ENCODE peak calls at places on chromosome 2, in ten cellular contexts. L is fibroblast of mammary gland; J is lower leg skin; Q is keratinocyte; X is Peyer's patch; E is kidney epithelial cell; T is GM12864; C is CD4-positive, alpha-beta T cell; U is fibroblast of the aortic adventitia; H is IMR-90. M is an unnamed sample.

GRCh38 chr2:117856415-117857210 is 42.1 kb downstream of the DDX18 start:
- DNase-seq in Q (peak; percentile 77), T (no peak), U (peak; percentile 95), J (no peak), H (peak; percentile 96), L (peak; percentile 93), C (no peak), X (no peak), E (peak; percentile 90), M (peak; percentile 96)

GRCh38 chr2:67451086-67451832 is 54.1 kb downstream of the ETAA1 start:
- DNase-seq in T (no peak), L (peak; percentile 98), U (peak; percentile 73), J (peak; percentile 38), X (no peak), C (no peak), E (no peak), H (peak; percentile 85), Q (peak; percentile 99), M (peak; percentile 85)

GRCh38 chr2:63488118-63488713 is 100.1 kb downstream of the WDPCP start:
- DNase-seq in H (peak; percentile 46), C (no peak), J (peak; percentile 16), T (no peak), U (peak; percentile 64), X (no peak), E (no peak), L (peak; percentile 47), Q (no peak), M (peak; percentile 30)

GRCh38 chr2:42792583-42793313 is at the start of gene HAAO:
- DNase-seq in E (no peak), X (peak; percentile 50), C (no peak), L (no peak), U (no peak), Q (no peak), T (no peak), H (no peak), J (no peak), M (no peak)

GRCh38 chr2:170006592-170007327 is 171.2 kb upstream of the MYO3B start:
- DNase-seq in E (no peak), L (no peak), T (no peak), X (no peak), C (no peak), J (no peak), Q (no peak), U (peak; percentile 31), H (peak; percentile 13), M (no peak)

GRCh38 chr2:207768168-207768890 is 1.4 kb downstream of the FZD5 start:
- DNase-seq in U (peak; percentile 39), X (peak; percentile 38), H (no peak), T (no peak), L (peak; percentile 39), E (no peak), Q (no peak), J (no peak), C (no peak), M (no peak)

GRCh38 chr2:209726311-209726710 is 45.3 kb upstream of the UNC80 start:
- DNase-seq in T (no peak), U (no peak), L (no peak), J (no peak), Q (peak; percentile 54), C (no peak), H (no peak), X (no peak), E (no peak), M (no peak)

GRCh38 chr2:73970850-73971471 is 13.7 kb upstream of the TET3 start:
- DNase-seq in C (peak; percentile 47), J (peak; percentile 71), E (no peak), U (peak; percentile 38), X (peak; percentile 77), T (peak; percentile 63), H (no peak), Q (no peak), L (peak; percentile 44), M (no peak)

DNA sequence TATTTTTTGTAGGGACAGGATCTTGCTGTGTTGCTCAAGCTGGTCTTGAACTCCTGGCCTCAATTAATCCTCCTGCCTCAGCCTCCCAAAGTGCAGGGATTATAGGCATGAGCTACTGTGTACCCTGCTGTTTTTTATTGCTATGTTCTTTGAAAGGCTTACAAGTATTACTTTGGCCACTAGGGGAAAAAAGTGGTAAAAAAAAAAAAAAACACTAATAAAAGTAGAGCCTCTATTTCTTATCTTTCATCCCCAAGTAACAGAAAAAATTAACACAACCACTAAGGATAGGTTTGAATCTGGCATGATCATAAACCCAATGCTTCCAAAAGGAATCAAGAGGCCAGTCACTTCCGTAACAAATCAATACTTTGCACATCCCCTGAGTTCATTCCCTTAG is 11.6 kb downstream of the NOL10 start:
- DNase-seq in L (no peak), C (no peak), J (no peak), E (no peak), U (no peak), T (no peak), Q (no peak), X (no peak), H (no peak), M (no peak)
- TF ChIP-seq CTCF in L (peak; percentile 19), C (peak; percentile 28), J (no peak), E (peak; percentile 26), U (no peak), T (peak; percentile 30), Q (no peak), X (peak; percentile 2), H (peak; percentile 13), M (peak; percentile 75)

DNA sequence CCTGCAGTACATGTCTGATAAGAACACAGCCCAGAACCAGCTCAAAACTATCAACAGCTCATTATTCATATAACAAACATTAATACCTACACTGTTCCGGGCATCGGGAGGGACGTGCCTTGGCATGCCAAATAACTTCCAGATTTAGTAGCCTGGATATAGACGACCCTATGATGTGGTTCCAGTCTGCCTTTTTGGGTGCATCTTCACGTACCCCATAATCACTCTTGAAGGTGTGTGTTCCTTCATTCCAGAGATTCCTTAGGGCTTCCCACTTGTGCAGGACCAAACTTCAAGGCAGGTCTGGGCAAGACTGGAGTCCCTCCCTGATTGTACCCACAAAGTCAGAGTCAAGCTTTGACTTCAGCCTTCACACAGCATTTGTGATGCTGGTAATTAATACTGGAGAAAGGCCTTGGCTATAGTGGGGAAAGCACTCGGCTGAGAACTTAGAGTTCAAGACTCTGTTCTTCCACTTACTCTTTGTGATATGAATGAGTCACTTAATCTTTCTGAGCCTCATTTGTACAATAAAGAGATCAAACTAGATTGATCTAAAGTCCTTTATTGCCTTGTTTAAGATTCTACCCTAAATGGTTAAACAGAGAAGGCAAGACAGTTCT is 27.7 kb upstream of the SPATS2L start:
- DNase-seq in X (no peak), U (no peak), Q (peak; percentile 94), L (no peak), T (no peak), E (no peak), J (no peak), C (no peak), H (no peak), M (no peak)
- TF ChIP-seq CTCF in X (no peak), U (no peak), Q (no peak), L (no peak), T (no peak), E (no peak), J (no peak), C (no peak), H (no peak), M (no peak)

GRCh38 chr2:162328424-162329157 is 10.1 kb upstream of the IFIH1 start:
- DNase-seq in H (no peak), C (no peak), U (no peak), E (no peak), T (no peak), L (no peak), J (no peak), Q (no peak), X (no peak), M (no peak)

GRCh38 chr2:162324953-162325352 is 6.5 kb upstream of the IFIH1 start:
- DNase-seq in T (no peak), Q (no peak), L (no peak), J (no peak), X (no peak), H (no peak), C (no peak), U (no peak), E (no peak), M (no peak)

GRCh38 chr2:162330881-162331280 is 12.4 kb upstream of the IFIH1 start:
- DNase-seq in X (no peak), H (no peak), T (no peak), J (no peak), Q (no peak), U (no peak), C (no peak), E (no peak), L (no peak), M (no peak)

GRCh38 chr2:162327806-162328205 is 9.3 kb upstream of the IFIH1 start:
- DNase-seq in T (no peak), Q (no peak), X (no peak), U (no peak), J (no peak), C (no peak), H (no peak), E (no peak), L (no peak), M (no peak)

DNA sequence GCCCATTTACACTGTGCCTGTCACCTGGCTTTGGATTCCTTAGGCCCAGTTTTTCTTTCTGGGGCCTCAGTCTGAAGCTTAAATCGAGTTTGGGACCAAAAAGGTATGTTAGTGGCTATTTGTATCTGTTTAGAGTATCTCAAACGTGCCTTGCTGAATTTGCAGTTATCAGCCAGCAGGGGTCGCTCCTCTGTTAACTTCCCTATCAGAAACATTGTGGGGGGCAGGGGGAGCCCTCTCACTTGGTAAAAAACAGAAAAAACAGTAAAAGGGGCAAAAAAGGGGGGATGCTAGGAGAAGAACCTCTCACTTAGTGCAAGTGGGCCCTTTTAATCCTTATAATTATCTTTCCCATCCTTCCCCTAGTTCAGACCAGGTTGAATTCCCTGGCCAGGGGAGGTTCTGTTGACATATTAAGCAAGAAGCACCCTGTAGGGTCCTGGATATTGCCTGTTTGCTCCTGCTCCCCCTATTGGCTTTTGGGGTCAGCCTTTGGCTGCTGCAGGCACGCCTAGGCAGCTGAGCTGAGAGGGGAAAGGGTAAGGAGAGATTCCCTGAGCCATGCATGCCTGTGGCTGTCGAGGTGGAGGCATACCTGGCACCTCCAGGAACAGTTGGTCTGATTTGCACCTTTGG is 8.8 kb upstream of the IFIH1 start:
- DNase-seq in J (no peak), U (no peak), H (no peak), C (no peak), L (peak; percentile 21), X (no peak), E (no peak), Q (no peak), T (no peak), M (peak; percentile 8)
- TF ChIP-seq CTCF in J (no peak), U (peak; percentile 43), H (peak; percentile 49), C (peak; percentile 37), L (peak; percentile 59), X (peak; percentile 45), E (peak; percentile 51), Q (peak; percentile 63), T (peak; percentile 60), M (peak; percentile 84)

GRCh38 chr2:219296142-219296541 is 13.1 kb downstream of the PTPRN start:
- DNase-seq in L (no peak), Q (no peak), T (no peak), E (no peak), U (no peak), X (no peak), H (no peak), J (peak; percentile 12), C (no peak), M (no peak)

GRCh38 chr2:219296631-219297391 is 12.4 kb downstream of the PTPRN start:
- DNase-seq in T (no peak), J (peak; percentile 12), L (no peak), Q (no peak), E (no peak), U (no peak), H (no peak), X (no peak), C (no peak), M (no peak)

GRCh38 chr2:219299372-219299760 is 9.8 kb downstream of the PTPRN start:
- DNase-seq in L (no peak), U (no peak), X (no peak), C (no peak), T (no peak), H (no peak), Q (no peak), E (no peak), J (no peak), M (no peak)

GRCh38 chr2:219298759-219299371 is 10.3 kb downstream of the PTPRN start:
- DNase-seq in J (peak; percentile 83), H (peak; percentile 69), T (no peak), Q (peak; percentile 50), E (no peak), X (peak; percentile 87), U (peak; percentile 83), L (peak; percentile 67), C (peak; percentile 84), M (peak; percentile 59)

GRCh38 chr2:219297766-219298456 is 11.3 kb downstream of the PTPRN start:
- DNase-seq in C (no peak), T (no peak), H (no peak), U (no peak), J (peak; percentile 12), Q (no peak), X (no peak), L (no peak), E (no peak), M (no peak)
- TF ChIP-seq CTCF in C (no peak), T (peak; percentile 24), H (peak; percentile 28), U (peak; percentile 41), J (no peak), Q (peak; percentile 26), X (no peak), L (peak; percentile 32), E (no peak), M (no peak)

M was measured in HFFc6.